ENCODE peak calls at places on chromosomes 12 and 14, in ten cellular contexts. N is neural progenitor cell; E is aorta; H is Peyer's patch; X is testis; C is IMR-90; Z is naive thymus-derived CD4-positive, alpha-beta T cell; U is small intestine; G is OCI-LY7; O is foreskin keratinocyte. K is an unnamed sample.

GRCh38 chr12:52452101-52452500 is at the start of gene KRT6B:
- DNase-seq in N (no peak), E (no peak), H (no peak), X (no peak), C (no peak), Z (no peak), U (no peak), G (no peak), O (peak; percentile 94), K (no peak)

GRCh38 chr12:91109148-91109564 is 2.1 kb downstream of the LUM start:
- DNase-seq in N (peak; percentile 77), E (peak; percentile 88), H (peak; percentile 27), X (peak; percentile 90), C (peak; percentile 80), Z (no peak), U (peak; percentile 61), G (peak; percentile 54), O (peak; percentile 44), K (no peak)

GRCh38 chr14:38808734-38809455 is 294.1 kb downstream of the SEC23A start:
- DNase-seq in N (no peak), E (no peak), H (no peak), X (no peak), C (no peak), Z (no peak), U (peak; percentile 39), G (no peak), O (peak; percentile 13), K (no peak)

GRCh38 chr12:81639196-81639595 is 120.0 kb downstream of the PPFIA2 start:
- DNase-seq in N (no peak), E (no peak), H (no peak), X (no peak), C (no peak), Z (no peak), U (no peak), G (no peak), O (no peak), K (no peak)

GRCh38 chr14:105249175-105250007 is 1.1 kb downstream of the BTBD6 start:
- DNase-seq in N (peak; percentile 52), E (no peak), H (no peak), X (peak; percentile 45), C (peak; percentile 26), Z (no peak), U (peak; percentile 24), G (peak; percentile 11), O (peak; percentile 32), K (no peak)

GRCh38 chr14:22213110-22213509 is 375.9 kb downstream of the DAD1 start:
- DNase-seq in N (no peak), E (no peak), H (no peak), X (no peak), C (peak; percentile 53), Z (no peak), U (no peak), G (no peak), O (peak; percentile 63), K (no peak)

GRCh38 chr12:55720894-55721444 is 776 bp downstream of the RDH5 start:
- DNase-seq in N (peak; percentile 56), E (peak; percentile 96), H (no peak), X (peak; percentile 75), C (peak; percentile 91), Z (no peak), U (peak; percentile 81), G (no peak), O (peak; percentile 72), K (no peak)

GRCh38 chr14:34436118-34436905 is 25.7 kb downstream of the SPTSSA start:
- DNase-seq in N (no peak), E (no peak), H (no peak), X (no peak), C (peak; percentile 87), Z (no peak), U (peak; percentile 59), G (peak; percentile 32), O (peak; percentile 9), K (no peak)

GRCh38 chr14:74552623-74553022 is 59.1 kb downstream of the ISCA2 start:
- DNase-seq in N (no peak), E (peak; percentile 92), H (peak; percentile 25), X (peak; percentile 24), C (peak; percentile 50), Z (no peak), U (no peak), G (no peak), O (no peak), K (no peak)

GRCh38 chr14:74551431-74551830 is 57.9 kb downstream of the ISCA2 start:
- DNase-seq in N (peak; percentile 29), E (peak; percentile 40), H (no peak), X (no peak), C (no peak), Z (no peak), U (no peak), G (no peak), O (no peak), K (no peak)

GRCh38 chr14:74550071-74550470 is 56.5 kb downstream of the ISCA2 start:
- DNase-seq in N (no peak), E (peak; percentile 49), H (no peak), X (no peak), C (no peak), Z (no peak), U (no peak), G (no peak), O (no peak), K (no peak)

GRCh38 chr14:74551001-74551400 is 57.4 kb downstream of the ISCA2 start:
- DNase-seq in N (no peak), E (peak; percentile 78), H (no peak), X (no peak), C (no peak), Z (no peak), U (no peak), G (no peak), O (no peak), K (no peak)

DNA sequence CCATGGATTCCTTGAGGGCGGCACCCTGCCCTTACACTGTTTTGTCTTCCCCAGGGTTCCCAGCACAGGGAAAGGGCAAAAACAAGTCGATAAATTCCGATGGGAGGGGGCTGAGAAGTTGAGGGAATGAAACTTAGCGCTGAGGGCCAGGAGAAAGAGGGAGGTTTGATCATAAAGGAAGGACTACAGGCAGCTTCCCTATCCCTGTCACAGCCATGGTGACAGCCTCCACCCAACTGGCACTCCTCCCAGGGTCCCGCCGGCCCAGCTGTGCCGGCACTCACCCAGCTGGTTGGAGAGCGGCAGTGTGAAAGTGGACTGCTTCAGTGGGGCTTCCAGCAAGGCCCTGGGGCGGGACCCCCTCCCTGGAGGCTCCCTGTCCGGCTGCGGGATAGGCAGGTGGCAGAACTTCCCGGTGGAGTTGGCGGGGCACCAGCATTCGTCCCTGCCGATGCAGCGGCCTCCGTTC is 58.4 kb downstream of the ISCA2 start:
- DNase-seq in N (peak; percentile 44), E (peak; percentile 86), H (no peak), X (no peak), C (no peak), Z (no peak), U (no peak), G (no peak), O (no peak), K (no peak)
- H3K27ac ChIP-seq in N (no peak overlapping the region), E (peak overlapping the region; percentile 10), H (peak overlapping the region; percentile 58), X (no peak overlapping the region), C (no peak overlapping the region), Z (no peak overlapping the region), U (no peak overlapping the region), G (no peak overlapping the region), O (no peak overlapping the region), K (no peak overlapping the region)

GRCh38 chr12:67449591-67450052 is 180.5 kb downstream of the CAND1 start:
- DNase-seq in N (no peak), E (no peak), H (no peak), X (no peak), C (no peak), Z (peak; percentile 18), U (no peak), G (peak; percentile 28), O (no peak), K (no peak)

GRCh38 chr12:67444542-67444941 is 175.4 kb downstream of the CAND1 start:
- DNase-seq in N (no peak), E (no peak), H (no peak), X (no peak), C (no peak), Z (no peak), U (no peak), G (no peak), O (no peak), K (no peak)

GRCh38 chr12:67447180-67447579 is 178.0 kb downstream of the CAND1 start:
- DNase-seq in N (peak; percentile 15), E (no peak), H (no peak), X (no peak), C (no peak), Z (no peak), U (no peak), G (no peak), O (no peak), K (no peak)

GRCh38 chr12:67442896-67443295 is 173.7 kb downstream of the CAND1 start:
- DNase-seq in N (no peak), E (no peak), H (no peak), X (peak; percentile 22), C (no peak), Z (no peak), U (no peak), G (no peak), O (no peak), K (no peak)

DNA sequence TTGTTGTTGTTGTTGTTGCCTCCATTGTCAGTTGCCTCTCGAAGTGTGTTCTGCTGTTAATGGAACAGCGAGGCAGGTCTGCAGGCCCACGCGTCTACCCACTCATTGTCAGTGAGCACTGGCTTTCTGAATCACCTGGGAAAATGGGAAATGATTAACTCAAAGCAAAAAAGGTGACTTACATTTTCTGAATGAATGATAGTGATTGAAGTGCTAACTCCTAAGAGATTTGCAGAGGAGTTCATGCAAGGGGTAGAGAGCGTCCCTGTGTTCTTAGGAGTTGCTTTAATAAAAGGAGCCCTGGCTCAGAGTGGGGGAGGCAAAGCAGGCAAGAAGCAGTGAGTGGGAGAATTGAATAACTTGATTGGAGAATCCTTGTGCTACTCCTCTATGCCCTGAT is 177.6 kb downstream of the CAND1 start:
- DNase-seq in N (no peak), E (no peak), H (no peak), X (no peak), C (no peak), Z (no peak), U (no peak), G (no peak), O (no peak), K (no peak)
- H3K4me1 ChIP-seq in N (peaks cover 7% of the 10 kb centered on the region), E (no peaks in the 10 kb centered on the region), H (no peaks in the 10 kb centered on the region), X (peaks cover 8% of the 10 kb centered on the region), C (no peaks in the 10 kb centered on the region), Z (peaks cover 30% of the 10 kb centered on the region), U (no peaks in the 10 kb centered on the region), G (peaks cover 16% of the 10 kb centered on the region), O (no peaks in the 10 kb centered on the region), K (peaks cover 19% of the 10 kb centered on the region)

DNA sequence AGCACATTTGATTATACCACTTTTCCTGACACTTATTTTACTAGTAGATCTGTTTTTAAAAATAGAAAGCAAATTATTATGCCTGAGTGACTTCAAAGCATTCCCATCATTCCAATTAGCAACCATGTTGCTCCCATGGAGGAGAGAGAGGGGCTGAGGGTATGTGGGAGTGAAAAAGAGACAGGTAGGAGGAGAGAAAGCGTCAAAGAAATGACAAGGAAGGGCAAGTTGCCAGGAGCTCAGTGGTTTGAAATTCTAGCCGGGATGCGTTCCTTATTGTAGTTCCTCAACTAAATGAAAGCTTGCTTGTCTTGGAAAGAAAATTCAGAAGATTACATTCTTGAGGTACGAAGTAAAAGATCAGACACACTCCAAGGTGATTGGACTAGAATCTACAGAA is 92.4 kb upstream of the PKP2 start:
- DNase-seq in N (peak; percentile 21), E (no peak), H (no peak), X (no peak), C (no peak), Z (no peak), U (no peak), G (no peak), O (no peak), K (no peak)
- H3K27ac ChIP-seq in N (no peak overlapping the region), E (no peak overlapping the region), H (no peak overlapping the region), X (no peak overlapping the region), C (no peak overlapping the region), Z (no peak overlapping the region), U (no peak overlapping the region), G (no peak overlapping the region), O (no peak overlapping the region), K (no peak overlapping the region)

GRCh38 chr12:6452908-6453630 is 1.2 kb downstream of the TAPBPL start:
- DNase-seq in N (no peak), E (peak; percentile 73), H (peak; percentile 60), X (no peak), C (no peak), Z (no peak), U (peak; percentile 78), G (no peak), O (peak; percentile 9), K (no peak)

GRCh38 chr12:6450869-6451347 is 934 bp upstream of the TAPBPL start:
- DNase-seq in N (no peak), E (no peak), H (peak; percentile 45), X (peak; percentile 55), C (no peak), Z (no peak), U (no peak), G (no peak), O (no peak), K (no peak)

GRCh38 chr12:6450091-6450868 is 1.6 kb upstream of the TAPBPL start:
- DNase-seq in N (peak; percentile 66), E (peak; percentile 51), H (peak; percentile 17), X (no peak), C (no peak), Z (no peak), U (no peak), G (no peak), O (no peak), K (no peak)

GRCh38 chr12:6451348-6452244 is at the start of gene TAPBPL:
- DNase-seq in N (peak; percentile 89), E (peak; percentile 90), H (peak; percentile 85), X (peak; percentile 93), C (peak; percentile 75), Z (peak; percentile 89), U (peak; percentile 93), G (peak; percentile 89), O (peak; percentile 61), K (peak; percentile 77)

GRCh38 chr12:6452245-6452731 is 446 bp downstream of the TAPBPL start:
- DNase-seq in N (peak; percentile 14), E (peak; percentile 76), H (peak; percentile 41), X (peak; percentile 80), C (no peak), Z (no peak), U (peak; percentile 74), G (no peak), O (no peak), K (no peak)
- H3K4me1 ChIP-seq in N (peaks cover 38% of the 10 kb centered on the region), E (no peaks in the 10 kb centered on the region), H (no peaks in the 10 kb centered on the region), X (peaks cover 22% of the 10 kb centered on the region), C (peaks cover 16% of the 10 kb centered on the region), Z (peaks cover 56% of the 10 kb centered on the region), U (peaks cover 4% of the 10 kb centered on the region), G (peaks cover 49% of the 10 kb centered on the region), O (no peaks in the 10 kb centered on the region), K (peaks cover 38% of the 10 kb centered on the region)